ENCODE peak calls at places on chromosomes 2 and 18, in ten cellular contexts. J is lower lobe of right lung, F is upper lobe of right lung, X is transverse colon, S is stomach, C is psoas muscle, P is skeletal muscle cell, K is AG09309, D is uterus, R is aorta. G is an unnamed sample.

GRCh38 chr2:63763336-63764056 is 78.2 kb upstream of the UGP2 start:
- DNase-seq in J (no peak), F (no peak), X (no peak), S (no peak), C (no peak), P (no peak), K (peak), D (no peak), R (no peak), G (peak)

GRCh38 chr2:232038251-232038897 is 76.9 kb downstream of the DIS3L2 start:
- DNase-seq in J (no peak), F (no peak), X (no peak), S (no peak), C (no peak), P (no peak), K (no peak), D (no peak), R (no peak), G (no peak)

GRCh38 chr2:193556766-193557470 is 1362.2 kb upstream of the TMEFF2 start:
- DNase-seq in J (no peak), F (no peak), X (no peak), S (no peak), C (no peak), P (peak), K (no peak), D (no peak), R (no peak), G (no peak)

GRCh38 chr18:12408247-12408869 is 629 bp downstream of the PRELID3A start:
- DNase-seq in J (no peak), F (peak), X (peak), S (no peak), C (no peak), P (no peak), K (no peak), D (no peak), R (no peak), G (peak)

GRCh38 chr2:98637401-98638144 is 29.2 kb downstream of the UNC50 start:
- DNase-seq in J (no peak), F (no peak), X (no peak), S (no peak), C (no peak), P (no peak), K (no peak), D (no peak), R (no peak), G (no peak)

GRCh38 chr18:77107218-77107815 is 25.3 kb downstream of the MBP start:
- DNase-seq in J (no peak), F (no peak), X (no peak), S (no peak), C (peak), P (no peak), K (no peak), D (peak), R (no peak), G (no peak)

GRCh38 chr2:101012054-101012705 is 10.1 kb downstream of the RPL31 start:
- DNase-seq in J (no peak), F (no peak), X (no peak), S (no peak), C (no peak), P (no peak), K (no peak), D (no peak), R (no peak), G (no peak)

GRCh38 chr2:239814136-239814916 is 210.8 kb downstream of the NDUFA10 start:
- DNase-seq in J (peak), F (peak), X (no peak), S (no peak), C (no peak), P (no peak), K (no peak), D (peak), R (peak), G (peak)

GRCh38 chr2:58918138-58918537 is 677.0 kb upstream of the FANCL start:
- DNase-seq in J (no peak), F (no peak), X (no peak), S (no peak), C (no peak), P (peak), K (no peak), D (no peak), R (no peak), G (peak)

GRCh38 chr2:241461693-241462677 is 46.4 kb downstream of the STK25 start:
- DNase-seq in J (no peak), F (no peak), X (peak), S (peak), C (no peak), P (no peak), K (no peak), D (no peak), R (peak), G (no peak)

GRCh38 chr2:222743263-222743865 is 71.9 kb downstream of the MOGAT1 start:
- DNase-seq in J (no peak), F (no peak), X (peak), S (no peak), C (no peak), P (no peak), K (no peak), D (no peak), R (no peak), G (no peak)

GRCh38 chr2:75787532-75788132 is 76.9 kb upstream of the GCFC2 start:
- DNase-seq in J (no peak), F (no peak), X (no peak), S (no peak), C (no peak), P (no peak), K (peak), D (no peak), R (no peak), G (peak)

GRCh38 chr2:186255823-186256222 is 230.2 kb upstream of the ZC3H15 start:
- DNase-seq in J (no peak), F (no peak), X (no peak), S (no peak), C (no peak), P (no peak), K (no peak), D (no peak), R (no peak), G (no peak)

GRCh38 chr18:57116598-57117132 is 30.2 kb upstream of the BOD1L2 start:
- DNase-seq in J (no peak), F (no peak), X (no peak), S (no peak), C (no peak), P (no peak), K (no peak), D (no peak), R (no peak), G (no peak)

GRCh38 chr2:109275120-109276040 is 146.4 kb downstream of the SH3RF3 start:
- DNase-seq in J (no peak), F (peak), X (no peak), S (no peak), C (no peak), P (no peak), K (no peak), D (no peak), R (no peak), G (no peak)

GRCh38 chr2:54106631-54107454 is 8.6 kb upstream of the ACYP2 start:
- DNase-seq in J (no peak), F (no peak), X (peak), S (peak), C (no peak), P (no peak), K (peak), D (no peak), R (no peak), G (peak)

GRCh38 chr2:169363027-169363569 is 764 bp upstream of the LRP2 start:
- DNase-seq in J (no peak), F (no peak), X (no peak), S (no peak), C (no peak), P (no peak), K (no peak), D (no peak), R (no peak), G (no peak)

GRCh38 chr2:169361706-169362345 is 508 bp downstream of the LRP2 start:
- DNase-seq in J (peak), F (peak), X (no peak), S (no peak), C (peak), P (no peak), K (no peak), D (no peak), R (peak), G (no peak)

GRCh38 chr2:169363570-169364150 is 1.3 kb upstream of the LRP2 start:
- DNase-seq in J (peak), F (peak), X (peak), S (no peak), C (peak), P (no peak), K (no peak), D (no peak), R (peak), G (no peak)

GRCh38 chr2:169362346-169363026 is at the start of gene LRP2:
- DNase-seq in J (peak), F (peak), X (peak), S (no peak), C (peak), P (no peak), K (no peak), D (no peak), R (peak), G (no peak)

DNA sequence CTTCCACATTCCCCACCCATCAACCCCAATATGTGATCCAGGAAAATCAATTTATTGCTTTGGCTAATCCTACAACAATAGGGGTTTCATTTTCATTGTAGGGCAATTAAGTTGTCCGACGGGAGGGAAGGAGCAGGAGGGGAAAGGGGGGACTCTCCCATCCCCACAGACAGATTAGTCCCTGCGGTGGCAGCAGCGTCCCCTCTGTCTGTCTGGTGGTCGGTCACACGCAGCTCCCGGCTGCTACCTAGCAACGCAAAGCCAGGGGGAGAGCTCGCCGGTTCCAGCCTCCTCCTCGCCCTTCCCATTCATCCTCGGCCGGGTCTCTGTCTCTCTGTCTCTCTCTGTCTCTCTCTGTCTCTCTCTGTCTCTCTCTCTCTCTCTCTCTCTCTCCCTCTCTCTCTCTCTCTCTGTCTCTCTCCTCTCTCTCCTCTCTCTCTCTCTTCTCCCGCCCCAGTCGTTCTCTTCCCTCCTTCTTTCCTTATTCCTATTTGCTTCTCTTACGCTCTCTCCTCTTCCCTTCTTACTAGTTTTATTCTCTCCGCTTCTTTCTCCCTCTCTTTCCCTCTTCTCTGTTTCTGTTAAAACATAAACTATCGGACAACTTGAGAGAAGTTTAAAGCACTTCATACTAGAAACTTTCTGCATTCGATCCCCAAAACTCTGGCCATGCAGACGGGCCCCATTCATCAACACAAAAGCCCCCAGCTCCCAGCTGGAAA is 1.2 kb downstream of the LRP2 start:
- DNase-seq in J (peak), F (no peak), X (no peak), S (no peak), C (peak), P (no peak), K (no peak), D (no peak), R (no peak), G (no peak)
- H3K4me3 ChIP-seq in J (peak), F (peak), X (peak), S (peak), C (peak), P (peak), K (peak), D (peak), R (peak), G (peak)

GRCh38 chr2:161422812-161423211 is 6.7 kb downstream of the TBR1 start:
- DNase-seq in J (no peak), F (no peak), X (no peak), S (no peak), C (no peak), P (no peak), K (no peak), D (no peak), R (no peak), G (no peak)

GRCh38 chr2:161424179-161424763 is 8.2 kb downstream of the TBR1 start:
- DNase-seq in J (no peak), F (no peak), X (no peak), S (no peak), C (no peak), P (no peak), K (no peak), D (no peak), R (no peak), G (no peak)

GRCh38 chr2:161425966-161426365 is 9.9 kb downstream of the TBR1 start:
- DNase-seq in J (no peak), F (no peak), X (no peak), S (no peak), C (no peak), P (no peak), K (no peak), D (no peak), R (no peak), G (no peak)

GRCh38 chr2:161424992-161425391 is 8.9 kb downstream of the TBR1 start:
- DNase-seq in J (no peak), F (no peak), X (no peak), S (no peak), C (no peak), P (no peak), K (no peak), D (no peak), R (no peak), G (no peak)

DNA sequence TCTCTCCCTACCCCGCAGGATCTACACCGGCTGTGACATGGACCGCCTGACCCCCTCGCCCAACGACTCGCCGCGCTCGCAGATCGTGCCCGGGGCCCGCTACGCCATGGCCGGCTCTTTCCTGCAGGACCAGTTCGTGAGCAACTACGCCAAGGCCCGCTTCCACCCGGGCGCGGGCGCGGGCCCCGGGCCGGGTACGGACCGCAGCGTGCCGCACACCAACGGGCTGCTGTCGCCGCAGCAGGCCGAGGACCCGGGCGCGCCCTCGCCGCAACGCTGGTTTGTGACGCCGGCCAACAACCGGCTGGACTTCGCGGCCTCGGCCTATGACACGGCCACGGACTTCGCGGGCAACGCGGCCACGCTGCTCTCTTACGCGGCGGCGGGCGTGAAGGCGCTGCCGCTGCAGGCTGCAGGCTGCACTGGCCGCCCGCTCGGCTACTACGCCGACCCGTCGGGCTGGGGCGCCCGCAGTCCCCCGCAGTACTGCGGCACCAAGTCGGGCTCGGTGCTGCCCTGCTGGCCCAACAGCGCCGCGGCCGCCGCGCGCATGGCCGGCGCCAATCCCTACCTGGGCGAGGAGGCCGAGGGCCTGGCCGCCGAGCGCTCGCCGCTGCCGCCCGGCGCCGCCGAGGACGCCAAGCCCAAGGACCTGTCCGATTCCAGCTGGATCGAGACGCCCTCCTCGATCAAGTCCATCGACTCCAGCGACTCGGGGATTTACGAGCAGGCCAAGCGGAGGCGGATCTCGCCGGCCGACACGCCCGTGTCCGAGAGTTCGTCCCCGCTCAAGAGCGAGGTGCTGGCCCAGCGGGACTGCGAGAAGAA is 7.5 kb downstream of the TBR1 start:
- DNase-seq in J (no peak), F (no peak), X (peak), S (no peak), C (peak), P (no peak), K (no peak), D (no peak), R (no peak), G (no peak)
- H3K4me3 ChIP-seq in J (peak), F (peak), X (peak), S (peak), C (peak), P (peak), K (no peak), D (no peak), R (peak), G (no peak)

GRCh38 chr2:68805025-68805424 is 66.2 kb downstream of the BMP10 start:
- DNase-seq in J (no peak), F (no peak), X (no peak), S (no peak), C (no peak), P (no peak), K (no peak), D (no peak), R (no peak), G (no peak)
- H3K4me3 ChIP-seq in J (no peak), F (no peak), X (no peak), S (no peak), C (no peak), P (no peak), K (no peak), D (no peak), R (no peak), G (no peak)

GRCh38 chr2:218960196-218961165 is 1.0 kb downstream of the CDK5R2 start:
- DNase-seq in J (no peak), F (no peak), X (no peak), S (no peak), C (no peak), P (no peak), K (no peak), D (no peak), R (peak), G (no peak)
- H3K4me3 ChIP-seq in J (no peak), F (no peak), X (no peak), S (peak), C (no peak), P (no peak), K (no peak), D (no peak), R (no peak), G (no peak)

GRCh38 chr2:183134016-183134415 is 9.8 kb downstream of the NUP35 start:
- DNase-seq in J (no peak), F (no peak), X (no peak), S (no peak), C (no peak), P (no peak), K (no peak), D (no peak), R (no peak), G (no peak)
- H3K4me3 ChIP-seq in J (no peak), F (no peak), X (no peak), S (no peak), C (no peak), P (no peak), K (no peak), D (no peak), R (no peak), G (no peak)

GRCh38 chr2:151695778-151696177 is 38.5 kb downstream of the NEB start:
- DNase-seq in J (no peak), F (no peak), X (no peak), S (no peak), C (no peak), P (no peak), K (no peak), D (no peak), R (no peak), G (no peak)
- H3K4me3 ChIP-seq in J (no peak), F (no peak), X (no peak), S (no peak), C (no peak), P (no peak), K (no peak), D (no peak), R (no peak), G (no peak)

GRCh38 chr18:28019425-28020108 is 157.4 kb downstream of the CDH2 start:
- DNase-seq in J (no peak), F (no peak), X (no peak), S (no peak), C (no peak), P (no peak), K (no peak), D (no peak), R (no peak), G (no peak)

GRCh38 chr18:28015671-28016070 is 161.3 kb downstream of the CDH2 start:
- DNase-seq in J (no peak), F (no peak), X (no peak), S (no peak), C (no peak), P (no peak), K (no peak), D (no peak), R (no peak), G (no peak)

GRCh38 chr18:28013064-28013463 is 163.9 kb downstream of the CDH2 start:
- DNase-seq in J (no peak), F (no peak), X (no peak), S (no peak), C (no peak), P (no peak), K (no peak), D (no peak), R (no peak), G (peak)

GRCh38 chr18:28018361-28018760 is 158.6 kb downstream of the CDH2 start:
- DNase-seq in J (no peak), F (no peak), X (no peak), S (no peak), C (no peak), P (no peak), K (no peak), D (no peak), R (no peak), G (peak)
- H3K4me3 ChIP-seq in J (no peak), F (no peak), X (no peak), S (no peak), C (no peak), P (no peak), K (no peak), D (no peak), R (no peak), G (no peak)

GRCh38 chr2:237490009-237490804 is 3.2 kb downstream of the MLPH start:
- DNase-seq in J (no peak), F (peak), X (no peak), S (peak), C (no peak), P (no peak), K (no peak), D (no peak), R (peak), G (no peak)

GRCh38 chr2:237490805-237491194 is 3.7 kb downstream of the MLPH start:
- DNase-seq in J (no peak), F (no peak), X (no peak), S (no peak), C (no peak), P (no peak), K (no peak), D (no peak), R (no peak), G (no peak)

GRCh38 chr2:237487496-237487895 is 445 bp downstream of the MLPH start:
- DNase-seq in J (no peak), F (no peak), X (no peak), S (peak), C (no peak), P (no peak), K (no peak), D (no peak), R (peak), G (no peak)

GRCh38 chr2:237488295-237488694 is 1.2 kb downstream of the MLPH start:
- DNase-seq in J (no peak), F (peak), X (no peak), S (peak), C (no peak), P (no peak), K (no peak), D (no peak), R (peak), G (no peak)

GRCh38 chr2:237488901-237489860 is 2.1 kb downstream of the MLPH start:
- DNase-seq in J (no peak), F (peak), X (peak), S (peak), C (no peak), P (no peak), K (no peak), D (no peak), R (peak), G (peak)
- H3K4me3 ChIP-seq in J (peak), F (peak), X (no peak), S (peak), C (no peak), P (peak), K (no peak), D (no peak), R (no peak), G (no peak)

G was measured in AG10803.